ENCODE peak calls at places on chromosomes 4 and X, in five cellular contexts. Q is prostate gland, M is stomach, O is astrocyte of the spinal cord, K is cardiac fibroblast. F is an unnamed sample.

GRCh38 chr4:172776203-172776896 is 392.3 kb upstream of the GALNT7 start:
- DNase-seq in Q (no peak), O (no peak), K (no peak), M (no peak), F (no peak)

GRCh38 chr4:110400071-110400470 is 75.9 kb upstream of the ENPEP start:
- DNase-seq in M (no peak), O (no peak), Q (no peak), K (no peak), F (no peak)

GRCh38 chr4:3135155-3136011 is 60.9 kb downstream of the HTT start:
- DNase-seq in O (no peak), Q (no peak), M (no peak), K (peak), F (no peak)

GRCh38 chrX:134374294-134374693 is 85.7 kb upstream of the HPRT1 start:
- DNase-seq in Q (no peak), M (no peak), O (no peak), K (no peak), F (no peak)

GRCh38 chrX:67543818-67544217 is at the start of gene AR:
- DNase-seq in Q (peak), O (peak), M (peak), K (peak), F (peak)

GRCh38 chr4:61442936-61443335 is 242.8 kb downstream of the ADGRL3 start:
- DNase-seq in O (no peak), M (no peak), Q (no peak), K (peak), F (no peak)

GRCh38 chr4:54139332-54139731 is 39.4 kb downstream of the GSX2 start:
- DNase-seq in Q (no peak), O (no peak), M (no peak), K (no peak), F (no peak)

GRCh38 chrX:133987188-133987587 is 1.8 kb upstream of the GPC3 start:
- DNase-seq in Q (no peak), K (no peak), M (no peak), O (no peak), F (no peak)

GRCh38 chrX:39613508-39613921 is 484.2 kb downstream of the BCOR start:
- DNase-seq in M (no peak), Q (peak), K (peak), O (peak), F (no peak)

GRCh38 chr4:89704651-89705395 is 132.1 kb downstream of the SNCA start:
- DNase-seq in M (no peak), Q (no peak), O (no peak), K (no peak), F (no peak)

GRCh38 chr4:99159699-99160098 is 15.6 kb upstream of the ADH4 start:
- DNase-seq in K (no peak), Q (no peak), O (no peak), M (no peak), F (no peak)

GRCh38 chr4:15653864-15654391 is 1.2 kb downstream of the FBXL5 start:
- DNase-seq in O (peak), Q (no peak), K (peak), M (no peak), F (no peak)

GRCh38 chr4:15653430-15653829 is 1.7 kb downstream of the FBXL5 start:
- DNase-seq in Q (no peak), K (no peak), M (no peak), O (no peak), F (no peak)

GRCh38 chr4:15652191-15652590 is 3.0 kb downstream of the FBXL5 start:
- DNase-seq in M (no peak), O (no peak), Q (no peak), K (no peak), F (no peak)

GRCh38 chr4:15649914-15650545 is 5.1 kb downstream of the FBXL5 start:
- DNase-seq in K (peak), M (no peak), Q (peak), O (peak), F (no peak)

DNA sequence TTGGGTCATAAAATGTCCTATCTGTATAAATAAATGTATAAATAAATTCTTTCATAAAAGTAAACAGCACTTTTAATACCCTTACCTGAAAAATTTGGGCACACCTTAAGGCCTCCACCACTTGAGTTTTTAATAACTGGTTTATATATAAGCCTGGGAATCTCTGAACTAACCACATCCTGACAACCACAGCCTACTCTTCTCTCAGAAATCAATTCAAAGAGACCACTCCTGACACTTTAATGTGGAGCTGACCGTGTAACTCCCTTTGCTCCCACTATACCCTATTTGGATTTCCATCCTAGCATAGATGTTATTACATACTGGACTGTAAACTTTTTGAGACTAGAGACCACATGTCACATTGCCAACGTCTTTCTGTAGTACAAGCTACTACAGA is 3.5 kb downstream of the FBXL5 start:
- DNase-seq in K (no peak), O (no peak), M (no peak), Q (no peak), F (no peak)
- H3K4me3 ChIP-seq in K (peak), O (no peak), M (peak), Q (no peak), F (no peak)

GRCh38 chr4:85756938-85757337 is 282.0 kb downstream of the ARHGAP24 start:
- DNase-seq in Q (no peak), O (peak), K (peak), M (no peak), F (no peak)
- TF ChIP-seq CTCF in Q (peak), O (peak), K (peak), M (no peak), F (peak)

GRCh38 chrX:107768051-107768450 is 7.5 kb downstream of the TSC22D3 start:
- DNase-seq in K (no peak), M (no peak), O (no peak), Q (no peak), F (no peak)
- H3K4me3 ChIP-seq in K (no peak), M (no peak), O (no peak), Q (no peak), F (no peak)

GRCh38 chr4:81651500-81651899 is 179.8 kb upstream of the RASGEF1B start:
- DNase-seq in Q (no peak), K (peak), M (no peak), O (no peak), F (no peak)

GRCh38 chr4:81650871-81651270 is 179.2 kb upstream of the RASGEF1B start:
- DNase-seq in Q (peak), K (peak), M (no peak), O (no peak), F (no peak)

GRCh38 chr4:81652069-81652478 is 180.4 kb upstream of the RASGEF1B start:
- DNase-seq in Q (no peak), K (peak), O (no peak), M (no peak), F (no peak)

GRCh38 chr4:81648576-81649272 is 177.0 kb upstream of the RASGEF1B start:
- DNase-seq in M (no peak), K (peak), O (peak), Q (no peak), F (peak)

GRCh38 chr4:81647388-81647787 is 175.7 kb upstream of the RASGEF1B start:
- DNase-seq in O (no peak), Q (no peak), M (no peak), K (no peak), F (peak)
- TF ChIP-seq CTCF in O (no peak), Q (no peak), M (no peak), K (no peak), F (no peak)

GRCh38 chrX:45803383-45803921 is 602.8 kb upstream of the DIPK2B start:
- DNase-seq in O (peak), M (no peak), Q (no peak), K (peak), F (peak)

GRCh38 chrX:45806410-45807121 is 605.9 kb upstream of the DIPK2B start:
- DNase-seq in O (peak), M (no peak), K (peak), Q (no peak), F (peak)

GRCh38 chrX:45799576-45799975 is 598.9 kb upstream of the DIPK2B start:
- DNase-seq in Q (no peak), M (no peak), K (no peak), O (no peak), F (no peak)

GRCh38 chrX:45801554-45801953 is 600.9 kb upstream of the DIPK2B start:
- DNase-seq in O (peak), M (no peak), K (peak), Q (no peak), F (no peak)
- H3K4me3 ChIP-seq in O (no peak), M (no peak), K (no peak), Q (no peak), F (no peak)

GRCh38 chr4:153792893-153793227 is 4.0 kb upstream of the SFRP2 start:
- DNase-seq in Q (no peak), M (no peak), K (no peak), O (no peak), F (no peak)

GRCh38 chr4:153790962-153791551 is 2.2 kb upstream of the SFRP2 start:
- DNase-seq in M (no peak), K (no peak), O (no peak), Q (no peak), F (no peak)

GRCh38 chr4:153794001-153794400 is 5.1 kb upstream of the SFRP2 start:
- DNase-seq in M (no peak), O (no peak), K (no peak), Q (no peak), F (no peak)

GRCh38 chr4:153789741-153790651 is 1.1 kb upstream of the SFRP2 start:
- DNase-seq in M (no peak), Q (no peak), O (no peak), K (no peak), F (no peak)

DNA sequence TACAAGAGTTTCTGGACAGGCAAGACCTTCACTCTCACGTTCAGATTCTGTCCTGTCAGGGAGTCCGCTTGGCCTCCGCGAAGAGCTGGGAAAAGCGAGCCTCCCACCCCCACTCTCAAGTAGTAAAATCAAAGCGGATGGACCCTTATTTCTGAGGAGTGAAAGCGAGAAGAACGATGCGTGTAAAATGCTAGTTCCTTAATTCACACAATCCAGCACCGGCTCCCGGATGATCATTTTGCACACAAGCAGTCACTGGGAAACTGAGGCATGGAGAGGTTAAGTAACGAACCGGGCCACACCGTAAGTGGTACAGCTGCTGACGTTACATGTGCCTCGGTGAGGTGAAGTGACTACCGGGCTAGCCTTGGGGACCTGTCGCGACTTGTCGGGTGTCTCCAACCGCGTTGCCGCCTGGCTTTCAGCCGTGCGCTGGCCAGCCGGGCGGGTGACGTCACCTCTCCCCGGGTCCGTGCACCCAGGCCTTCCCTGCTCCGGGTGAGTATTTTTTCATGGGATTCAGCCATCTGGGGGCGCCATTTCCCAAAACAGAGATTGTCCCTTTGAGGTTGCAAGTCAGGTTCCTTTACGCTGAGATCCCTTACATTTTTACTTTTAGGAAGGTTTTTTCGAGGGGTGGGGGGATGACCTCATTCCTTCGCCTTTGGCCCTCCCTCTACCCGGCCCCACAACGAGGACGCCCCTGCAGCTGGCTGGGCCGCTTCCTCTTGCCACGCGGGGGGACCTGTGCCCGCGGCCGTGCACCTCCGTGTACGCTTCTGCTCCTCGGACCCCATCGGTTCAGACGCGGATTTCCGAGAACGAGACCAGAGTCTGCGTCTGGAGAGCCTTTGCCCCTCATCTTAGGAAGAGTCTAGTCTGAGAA is 3.4 kb upstream of the SFRP2 start:
- DNase-seq in Q (no peak), K (peak), O (peak), M (no peak), F (no peak)
- TF ChIP-seq CTCF in Q (peak), K (peak), O (peak), M (no peak), F (peak)

F was measured in astrocyte of the cerebellum.